ENCODE peak calls at places on chromosome 7, in eight cellular contexts. H is stimulated activated CD8-positive, alpha-beta memory T cell treated with anti-CD3 and anti-CD28 coated beads, Interleukin-15, amount 100 ng/mL, for 24 hours; C is HCEC 1CT; W is activated T-helper 1 cell treated with anti-CD3 and anti-CD28 coated beads, Interleukin-2, amount 50 U/mL, for 16 hours; N is T-cell; X is pancreas; V is NCI-H1694 treated with DMSO at 0.1 percent for 48 hours; M is HTR-8/SVneo. P is an unnamed sample.

GRCh38 chr7:131511774-131512535 is 44.5 kb downstream of the PODXL start:
- DNase-seq in H (no peak), C (no peak), W (no peak), N (no peak), X (no peak), V (no peak), M (no peak), P (no peak)

GRCh38 chr7:141754939-141755338 is 9.0 kb upstream of the TAS2R3 start:
- DNase-seq in H (no peak), C (peak), W (no peak), N (no peak), X (no peak), V (peak), M (no peak), P (no peak)

GRCh38 chr7:24834150-24834798 is 77.0 kb upstream of the GSDME start:
- DNase-seq in H (no peak), C (no peak), W (no peak), N (no peak), X (no peak), V (no peak), M (no peak), P (no peak)

GRCh38 chr7:99788554-99788953 is 4.6 kb upstream of the CYP3A4 start:
- DNase-seq in H (no peak), C (peak), W (no peak), N (no peak), X (no peak), V (no peak), M (no peak), P (no peak)

GRCh38 chr7:94297397-94297838 is 97.3 kb upstream of the COL1A2 start:
- DNase-seq in H (no peak), C (peak), W (no peak), N (no peak), X (no peak), V (no peak), M (no peak), P (peak)

GRCh38 chr7:18993933-18994668 is 123.3 kb downstream of the TWIST1 start:
- DNase-seq in H (no peak), C (peak), W (no peak), N (no peak), X (no peak), V (no peak), M (peak), P (no peak)

GRCh38 chr7:33536398-33536797 is 368.9 kb upstream of the BMPER start:
- DNase-seq in H (no peak), C (no peak), W (no peak), N (no peak), X (no peak), V (no peak), M (no peak), P (no peak)

GRCh38 chr7:70583965-70584883 is 547.7 kb upstream of the GALNT17 start:
- DNase-seq in H (no peak), C (no peak), W (no peak), N (no peak), X (no peak), V (peak), M (no peak), P (no peak)

GRCh38 chr7:43489257-43489656 is 93.7 kb upstream of the STK17A start:
- DNase-seq in H (no peak), C (no peak), W (no peak), N (no peak), X (no peak), V (no peak), M (no peak), P (no peak)

GRCh38 chr7:106039486-106040060 is 72.5 kb downstream of the SYPL1 start:
- DNase-seq in H (no peak), C (peak), W (no peak), N (no peak), X (no peak), V (peak), M (no peak), P (peak)

GRCh38 chr7:29370531-29371314 is 176.1 kb downstream of the CHN2 start:
- DNase-seq in H (no peak), C (no peak), W (no peak), N (no peak), X (no peak), V (no peak), M (no peak), P (no peak)

GRCh38 chr7:82674319-82674718 is 230.7 kb upstream of the CACNA2D1 start:
- DNase-seq in H (no peak), C (peak), W (no peak), N (no peak), X (no peak), V (no peak), M (no peak), P (no peak)

GRCh38 chr7:27424749-27425148 is 182.1 kb downstream of the EVX1 start:
- DNase-seq in H (no peak), C (no peak), W (no peak), N (no peak), X (no peak), V (no peak), M (no peak), P (no peak)

GRCh38 chr7:151800861-151801260 is 76.1 kb downstream of the PRKAG2 start:
- DNase-seq in H (no peak), C (no peak), W (no peak), N (no peak), X (no peak), V (no peak), M (no peak), P (no peak)

GRCh38 chr7:112550468-112551060 is 69.8 kb downstream of the LSMEM1 start:
- DNase-seq in H (no peak), C (peak), W (no peak), N (no peak), X (no peak), V (peak), M (peak), P (peak)